ENCODE peak calls at places on chromosomes 7 and 10, in nine cellular contexts. E is stimulated activated CD4-positive, alpha-beta T cell treated with anti-CD3 and anti-CD28 coated beads, Interleukin-15, amount 100 ng/mL, for 24 hours; O is MCF 10A; K is fibroblast of lung; Y is progenitor cell of endocrine pancreas; X is Kasumi-1; R is activated CD4-positive, CD25-positive, alpha-beta regulatory T cell treated with anti-CD3 and anti-CD28 coated beads, Interleukin-2, amount 50 U/mL, for 16 hours; F is NT2/D1; V is mesendoderm. P is an unnamed sample.

GRCh38 chr10:517236-517635 is 172.2 kb downstream of the DIP2C start:
- DNase-seq in E (no peak), O (no peak), K (no peak), Y (no peak), X (no peak), R (no peak), F (no peak), V (no peak), P (no peak)

GRCh38 chr10:46514431-46514861 is 42.0 kb downstream of the GPRIN2 start:
- DNase-seq in E (no peak), O (no peak), K (no peak), Y (peak), X (no peak), R (no peak), F (no peak), V (no peak), P (no peak)

GRCh38 chr7:6575246-6576023 is 1.8 kb upstream of the ZDHHC4 start:
- DNase-seq in E (no peak), O (no peak), K (no peak), Y (no peak), X (no peak), R (no peak), F (no peak), V (no peak), P (no peak)

GRCh38 chr10:28668363-28669226 is 8.7 kb upstream of the BAMBI start:
- DNase-seq in E (peak), O (no peak), K (peak), Y (peak), X (no peak), R (no peak), F (no peak), V (peak), P (no peak)

GRCh38 chr10:689433-690226 is at the start of gene DIP2C:
- DNase-seq in E (peak), O (no peak), K (peak), Y (peak), X (no peak), R (no peak), F (no peak), V (peak), P (peak)

GRCh38 chr10:61188691-61189090 is 244.7 kb upstream of the RHOBTB1 start:
- DNase-seq in E (no peak), O (no peak), K (no peak), Y (no peak), X (no peak), R (no peak), F (no peak), V (peak), P (no peak)

GRCh38 chr10:114304566-114305421 is 65.7 kb downstream of the VWA2 start:
- DNase-seq in E (peak), O (no peak), K (no peak), Y (peak), X (peak), R (peak), F (peak), V (peak), P (no peak)

GRCh38 chr7:47520408-47520807 is 61.5 kb downstream of the TNS3 start:
- DNase-seq in E (no peak), O (peak), K (peak), Y (no peak), X (peak), R (no peak), F (no peak), V (no peak), P (peak)

GRCh38 chr10:30115391-30116253 is 56.2 kb upstream of the JCAD start:
- DNase-seq in E (no peak), O (no peak), K (peak), Y (no peak), X (no peak), R (no peak), F (no peak), V (no peak), P (no peak)

GRCh38 chr10:92969151-92969550 is 91.4 kb upstream of the CYP26C1 start:
- DNase-seq in E (no peak), O (no peak), K (peak), Y (no peak), X (no peak), R (no peak), F (no peak), V (no peak), P (no peak)

GRCh38 chr10:13920031-13920430 is 333.3 kb downstream of the PRPF18 start:
- DNase-seq in E (no peak), O (peak), K (peak), Y (no peak), X (no peak), R (no peak), F (no peak), V (no peak), P (no peak)

GRCh38 chr7:157831901-157832810 is 495.4 kb downstream of the DNAJB6 start:
- DNase-seq in E (no peak), O (no peak), K (no peak), Y (no peak), X (no peak), R (no peak), F (no peak), V (no peak), P (no peak)

GRCh38 chr7:147547252-147547897 is 1043.2 kb upstream of the C7orf33 start:
- DNase-seq in E (peak), O (peak), K (peak), Y (no peak), X (peak), R (no peak), F (peak), V (peak), P (no peak)

GRCh38 chr10:44619975-44620374 is 235.1 kb upstream of the CXCL12 start:
- DNase-seq in E (no peak), O (peak), K (peak), Y (no peak), X (no peak), R (no peak), F (no peak), V (no peak), P (peak)

GRCh38 chr10:4532467-4532866 is 293.5 kb upstream of the AKR1E2 start:
- DNase-seq in E (no peak), O (peak), K (peak), Y (no peak), X (no peak), R (no peak), F (no peak), V (no peak), P (peak)

GRCh38 chr7:50353201-50353600 is 48.7 kb downstream of the IKZF1 start:
- DNase-seq in E (no peak), O (no peak), K (no peak), Y (no peak), X (no peak), R (no peak), F (no peak), V (no peak), P (no peak)

GRCh38 chr10:70747192-70747965 is 37.8 kb downstream of the TBATA start:
- DNase-seq in E (no peak), O (no peak), K (no peak), Y (no peak), X (no peak), R (no peak), F (no peak), V (no peak), P (no peak)

GRCh38 chr10:47356708-47357107 is 8.5 kb downstream of the RBP3 start:
- DNase-seq in E (no peak), O (no peak), K (no peak), Y (no peak), X (no peak), R (no peak), F (no peak), V (no peak), P (no peak)

GRCh38 chr10:70907619-70908425 is 19.5 kb upstream of the PCBD1 start:
- DNase-seq in E (no peak), O (no peak), K (no peak), Y (no peak), X (no peak), R (no peak), F (no peak), V (no peak), P (no peak)

GRCh38 chr10:127908106-127908957 is 1.4 kb downstream of the PTPRE start:
- DNase-seq in E (no peak), O (peak), K (peak), Y (no peak), X (no peak), R (no peak), F (no peak), V (no peak), P (no peak)

GRCh38 chr7:53350241-53350640 is 314.8 kb downstream of the POM121L12 start:
- DNase-seq in E (peak), O (peak), K (no peak), Y (peak), X (peak), R (no peak), F (peak), V (peak), P (no peak)

GRCh38 chr7:70599446-70600190 is 532.3 kb upstream of the GALNT17 start:
- DNase-seq in E (no peak), O (peak), K (no peak), Y (no peak), X (no peak), R (no peak), F (no peak), V (peak), P (no peak)

GRCh38 chr7:157808042-157808441 is 471.2 kb downstream of the DNAJB6 start:
- DNase-seq in E (no peak), O (no peak), K (no peak), Y (no peak), X (no peak), R (no peak), F (no peak), V (no peak), P (no peak)

GRCh38 chr10:30709229-30709628 is 79.7 kb upstream of the LYZL2 start:
- DNase-seq in E (no peak), O (no peak), K (no peak), Y (no peak), X (no peak), R (no peak), F (no peak), V (peak), P (no peak)

GRCh38 chr10:114920459-114920858 is 17.5 kb upstream of the TRUB1 start:
- DNase-seq in E (no peak), O (peak), K (no peak), Y (no peak), X (no peak), R (no peak), F (no peak), V (no peak), P (no peak)

GRCh38 chr7:37198188-37198905 is 250.3 kb downstream of the ELMO1 start:
- DNase-seq in E (no peak), O (no peak), K (no peak), Y (no peak), X (no peak), R (no peak), F (no peak), V (no peak), P (no peak)

GRCh38 chr7:92159-92767 is 100.1 kb upstream of the FAM20C start:
- DNase-seq in E (no peak), O (no peak), K (no peak), Y (no peak), X (no peak), R (no peak), F (no peak), V (peak), P (no peak)

GRCh38 chr7:148489678-148490077 is 100.9 kb upstream of the C7orf33 start:
- DNase-seq in E (no peak), O (no peak), K (no peak), Y (no peak), X (no peak), R (no peak), F (no peak), V (no peak), P (no peak)

GRCh38 chr10:43196131-43196980 is 58.1 kb downstream of the CSGALNACT2 start:
- DNase-seq in E (no peak), O (no peak), K (no peak), Y (no peak), X (no peak), R (no peak), F (no peak), V (no peak), P (no peak)

GRCh38 chr7:51031791-51032484 is 249.2 kb upstream of the GRB10 start:
- DNase-seq in E (no peak), O (no peak), K (no peak), Y (no peak), X (no peak), R (no peak), F (no peak), V (no peak), P (no peak)

GRCh38 chr7:132944774-132945173 is 137.1 kb downstream of the CHCHD3 start:
- DNase-seq in E (no peak), O (no peak), K (no peak), Y (no peak), X (peak), R (no peak), F (no peak), V (no peak), P (no peak)

GRCh38 chr10:70054902-70055301 is 2.3 kb downstream of the MACROH2A2 start:
- DNase-seq in E (no peak), O (no peak), K (no peak), Y (no peak), X (no peak), R (no peak), F (no peak), V (peak), P (no peak)

GRCh38 chr7:84088669-84089278 is 105.8 kb downstream of the SEMA3A start:
- DNase-seq in E (no peak), O (no peak), K (peak), Y (no peak), X (no peak), R (no peak), F (no peak), V (no peak), P (no peak)

GRCh38 chr7:33044986-33045385 is 17.6 kb downstream of the NT5C3A start:
- DNase-seq in E (no peak), O (no peak), K (peak), Y (no peak), X (no peak), R (no peak), F (no peak), V (no peak), P (no peak)

GRCh38 chr7:42831051-42831952 is 80.6 kb downstream of the C7orf25 start:
- DNase-seq in E (no peak), O (peak), K (peak), Y (no peak), X (peak), R (no peak), F (peak), V (peak), P (peak)

GRCh38 chr10:34087095-34087418 is 728.0 kb downstream of the PARD3 start:
- DNase-seq in E (no peak), O (no peak), K (no peak), Y (no peak), X (no peak), R (no peak), F (no peak), V (no peak), P (no peak)

GRCh38 chr10:100174699-100175677 is 10.8 kb downstream of the ERLIN1 start:
- DNase-seq in E (peak), O (no peak), K (no peak), Y (no peak), X (no peak), R (no peak), F (no peak), V (no peak), P (no peak)

GRCh38 chr10:3467052-3467906 is 294.7 kb upstream of the PITRM1 start:
- DNase-seq in E (no peak), O (peak), K (peak), Y (no peak), X (peak), R (no peak), F (no peak), V (peak), P (peak)

GRCh38 chr7:34341331-34341730 is 316.7 kb upstream of the NPSR1 start:
- DNase-seq in E (no peak), O (peak), K (peak), Y (no peak), X (no peak), R (no peak), F (no peak), V (peak), P (no peak)